ENCODE peak calls at places on chromosomes 11 and 22, in nine cellular contexts. S, Q, V, B, W, C, Y, U and G are unnamed samples.

GRCh38 chr11:27963370-27963769 is 144.6 kb downstream of the KIF18A start:
- DNase-seq in S (no peak), C (no peak), B (no peak), Y (no peak), Q (no peak), U (no peak), W (no peak), V (no peak), G (no peak)

GRCh38 chr11:34680206-34680605 is 59.3 kb downstream of the EHF start:
- DNase-seq in V (no peak), B (no peak), C (no peak), U (no peak), S (no peak), W (no peak), Y (no peak), Q (no peak), G (no peak)

GRCh38 chr11:116366980-116367640 is 405.7 kb downstream of the BUD13 start:
- DNase-seq in V (no peak), U (no peak), B (no peak), Y (no peak), S (no peak), Q (no peak), C (no peak), W (no peak), G (no peak)

GRCh38 chr22:42364641-42365336 is 67.4 kb downstream of the NFAM1 start:
- DNase-seq in W (no peak), B (no peak), S (no peak), C (no peak), V (no peak), U (peak; percentile 65), Q (peak; percentile 67), Y (no peak), G (no peak)

GRCh38 chr11:123475478-123475877 is 45.4 kb downstream of the GRAMD1B start:
- DNase-seq in Y (peak; percentile 13), S (no peak), C (no peak), U (no peak), V (no peak), B (no peak), Q (peak; percentile 42), W (no peak), G (no peak)

GRCh38 chr11:32829680-32830412 is at the start of gene PRRG4:
- DNase-seq in Y (peak; percentile 72), C (no peak), V (no peak), B (peak; percentile 1), W (no peak), U (no peak), Q (no peak), S (peak; percentile 70), G (no peak)

GRCh38 chr11:18321622-18321990 is 334 bp downstream of the HPS5 start:
- DNase-seq in V (no peak), U (no peak), S (no peak), B (no peak), C (no peak), Q (no peak), Y (no peak), W (no peak), G (no peak)

GRCh38 chr11:32334822-32335221 is 100.5 kb downstream of the WT1 start:
- DNase-seq in U (no peak), V (no peak), B (no peak), W (no peak), Y (no peak), Q (no peak), S (peak; percentile 49), C (no peak), G (no peak)

GRCh38 chr11:122754553-122755322 is 83.6 kb upstream of the CRTAM start:
- DNase-seq in S (peak; percentile 50), W (no peak), Y (no peak), C (no peak), U (no peak), Q (no peak), V (no peak), B (no peak), G (no peak)

GRCh38 chr22:50600541-50600940 is at the start of gene MAPK8IP2:
- DNase-seq in Y (peak; percentile 38), S (no peak), Q (no peak), U (no peak), C (no peak), B (no peak), W (peak; percentile 36), V (no peak), G (no peak)

GRCh38 chr11:6402061-6402470 is 11.8 kb downstream of the SMPD1 start:
- DNase-seq in W (no peak), S (peak; percentile 45), C (no peak), B (no peak), Q (no peak), U (no peak), V (no peak), Y (no peak), G (no peak)

GRCh38 chr22:37328017-37328416 is 45.7 kb downstream of the CYTH4 start:
- DNase-seq in U (no peak), B (no peak), S (no peak), V (peak; percentile 74), W (no peak), Y (no peak), C (peak; percentile 83), Q (peak; percentile 56), G (peak; percentile 57)

GRCh38 chr11:94032725-94033124 is 11.6 kb downstream of the HEPHL1 start:
- DNase-seq in Y (no peak), S (no peak), W (no peak), C (no peak), V (no peak), U (no peak), Q (no peak), B (no peak), G (no peak)

GRCh38 chr11:12205330-12205729 is 94.9 kb downstream of the MICAL2 start:
- DNase-seq in V (no peak), U (no peak), C (no peak), B (no peak), S (no peak), W (no peak), Q (peak; percentile 86), Y (no peak), G (no peak)

GRCh38 chr22:38981005-38981658 is 1.0 kb upstream of the APOBEC3B start:
- DNase-seq in U (no peak), C (no peak), V (no peak), S (no peak), Q (peak; percentile 27), Y (no peak), B (no peak), W (peak; percentile 65), G (no peak)

GRCh38 chr11:2093575-2094353 is 45.4 kb downstream of the IGF2 start:
- DNase-seq in B (no peak), V (no peak), U (no peak), C (no peak), Q (no peak), S (no peak), Y (no peak), W (no peak), G (no peak)

GRCh38 chr11:122817121-122817520 is 21.2 kb upstream of the CRTAM start:
- DNase-seq in Q (peak; percentile 34), V (no peak), C (no peak), S (no peak), U (no peak), W (no peak), Y (no peak), B (no peak), G (no peak)

GRCh38 chr11:76008474-76008873 is 193.5 kb downstream of the UVRAG start:
- DNase-seq in C (no peak), B (no peak), V (no peak), Y (no peak), U (no peak), Q (peak; percentile 60), W (no peak), S (no peak), G (peak; percentile 31)

GRCh38 chr22:49667236-49667635 is 160.4 kb downstream of the BRD1 start:
- DNase-seq in Q (no peak), C (no peak), W (no peak), S (no peak), Y (no peak), B (no peak), U (no peak), V (no peak), G (no peak)